ENCODE peak calls at places on chromosomes 5 and 9, in seven cellular contexts. One of them, this sample, is unnamed.

GRCh38 chr5:129204525-129204924 is 110.0 kb downstream of the ISOC1 start:
- DNase-seq in caudate nucleus: no peak
- DNase-seq in activated naive CD8-positive, alpha-beta T cell treated with anti-CD3 and anti-CD28 coated beads for 36 hours: no peak
- DNase-seq in MCF 10A: no peak
- DNase-seq in left cardiac atrium: no peak
- DNase-seq in posterior cingulate gyrus: no peak
- DNase-seq in CD4-positive, alpha-beta T cell: no peak
- DNase-seq in this sample: no peak

GRCh38 chr5:149938791-149939358 is 5.7 kb downstream of the PDE6A start:
- DNase-seq in MCF 10A: peak; percentile 100
- DNase-seq in left cardiac atrium: no peak
- DNase-seq in posterior cingulate gyrus: no peak
- DNase-seq in caudate nucleus: no peak
- DNase-seq in CD4-positive, alpha-beta T cell: no peak
- DNase-seq in activated naive CD8-positive, alpha-beta T cell treated with anti-CD3 and anti-CD28 coated beads for 36 hours: no peak
- DNase-seq in this sample: no peak

GRCh38 chr5:132773114-132773513 is 3.9 kb downstream of the SEPTIN8 start:
- DNase-seq in CD4-positive, alpha-beta T cell: no peak
- DNase-seq in MCF 10A: no peak
- DNase-seq in activated naive CD8-positive, alpha-beta T cell treated with anti-CD3 and anti-CD28 coated beads for 36 hours: no peak
- DNase-seq in posterior cingulate gyrus: no peak
- DNase-seq in left cardiac atrium: no peak
- DNase-seq in caudate nucleus: no peak
- DNase-seq in this sample: no peak

GRCh38 chr9:112743216-112743835 is 7.2 kb upstream of the SNX30 start:
- DNase-seq in left cardiac atrium: no peak
- DNase-seq in caudate nucleus: no peak
- DNase-seq in posterior cingulate gyrus: no peak
- DNase-seq in activated naive CD8-positive, alpha-beta T cell treated with anti-CD3 and anti-CD28 coated beads for 36 hours: no peak
- DNase-seq in MCF 10A: no peak
- DNase-seq in CD4-positive, alpha-beta T cell: no peak
- DNase-seq in this sample: peak; percentile 39

GRCh38 chr9:36871606-36872005 is 162.5 kb downstream of the PAX5 start:
- DNase-seq in caudate nucleus: no peak
- DNase-seq in left cardiac atrium: no peak
- DNase-seq in CD4-positive, alpha-beta T cell: no peak
- DNase-seq in activated naive CD8-positive, alpha-beta T cell treated with anti-CD3 and anti-CD28 coated beads for 36 hours: no peak
- DNase-seq in posterior cingulate gyrus: no peak
- DNase-seq in MCF 10A: no peak
- DNase-seq in this sample: no peak

GRCh38 chr5:141692919-141693848 is 11.2 kb upstream of the ARAP3 start:
- DNase-seq in activated naive CD8-positive, alpha-beta T cell treated with anti-CD3 and anti-CD28 coated beads for 36 hours: peak; percentile 64
- DNase-seq in left cardiac atrium: no peak
- DNase-seq in caudate nucleus: peak; percentile 47
- DNase-seq in MCF 10A: peak; percentile 50
- DNase-seq in posterior cingulate gyrus: peak; percentile 84
- DNase-seq in CD4-positive, alpha-beta T cell: peak; percentile 54
- DNase-seq in this sample: no peak

GRCh38 chr9:133348763-133349573 is 950 bp downstream of the RPL7A start:
- DNase-seq in activated naive CD8-positive, alpha-beta T cell treated with anti-CD3 and anti-CD28 coated beads for 36 hours: no peak
- DNase-seq in CD4-positive, alpha-beta T cell: no peak
- DNase-seq in left cardiac atrium: no peak
- DNase-seq in MCF 10A: no peak
- DNase-seq in posterior cingulate gyrus: no peak
- DNase-seq in caudate nucleus: no peak
- DNase-seq in this sample: no peak

GRCh38 chr9:83062011-83062652 is 810 bp downstream of the RASEF start:
- DNase-seq in MCF 10A: peak; percentile 68
- DNase-seq in activated naive CD8-positive, alpha-beta T cell treated with anti-CD3 and anti-CD28 coated beads for 36 hours: no peak
- DNase-seq in caudate nucleus: no peak
- DNase-seq in left cardiac atrium: peak; percentile 25
- DNase-seq in posterior cingulate gyrus: no peak
- DNase-seq in CD4-positive, alpha-beta T cell: no peak
- DNase-seq in this sample: no peak

GRCh38 chr9:132412089-132412488 is 2.1 kb downstream of the CFAP77 start:
- DNase-seq in MCF 10A: peak; percentile 18
- DNase-seq in activated naive CD8-positive, alpha-beta T cell treated with anti-CD3 and anti-CD28 coated beads for 36 hours: peak; percentile 38
- DNase-seq in caudate nucleus: no peak
- DNase-seq in left cardiac atrium: no peak
- DNase-seq in CD4-positive, alpha-beta T cell: no peak
- DNase-seq in posterior cingulate gyrus: no peak
- DNase-seq in this sample: no peak

GRCh38 chr5:65823174-65823573 is 101.2 kb downstream of the NLN start:
- DNase-seq in caudate nucleus: no peak
- DNase-seq in MCF 10A: no peak
- DNase-seq in activated naive CD8-positive, alpha-beta T cell treated with anti-CD3 and anti-CD28 coated beads for 36 hours: no peak
- DNase-seq in posterior cingulate gyrus: no peak
- DNase-seq in left cardiac atrium: no peak
- DNase-seq in CD4-positive, alpha-beta T cell: no peak
- DNase-seq in this sample: no peak

GRCh38 chr9:133731876-133732321 is 6.3 kb downstream of the SARDH start:
- DNase-seq in posterior cingulate gyrus: peak; percentile 57
- DNase-seq in left cardiac atrium: peak; percentile 36
- DNase-seq in CD4-positive, alpha-beta T cell: no peak
- DNase-seq in caudate nucleus: no peak
- DNase-seq in MCF 10A: peak; percentile 59
- DNase-seq in activated naive CD8-positive, alpha-beta T cell treated with anti-CD3 and anti-CD28 coated beads for 36 hours: no peak
- DNase-seq in this sample: no peak

GRCh38 chr9:4126996-4127395 is 172.9 kb downstream of the GLIS3 start:
- DNase-seq in activated naive CD8-positive, alpha-beta T cell treated with anti-CD3 and anti-CD28 coated beads for 36 hours: no peak
- DNase-seq in caudate nucleus: no peak
- DNase-seq in MCF 10A: no peak
- DNase-seq in left cardiac atrium: no peak
- DNase-seq in CD4-positive, alpha-beta T cell: no peak
- DNase-seq in posterior cingulate gyrus: no peak
- DNase-seq in this sample: no peak

GRCh38 chr9:136438548-136438908 is 1.1 kb downstream of the INPP5E start:
- DNase-seq in posterior cingulate gyrus: no peak
- DNase-seq in CD4-positive, alpha-beta T cell: no peak
- DNase-seq in left cardiac atrium: no peak
- DNase-seq in caudate nucleus: no peak
- DNase-seq in activated naive CD8-positive, alpha-beta T cell treated with anti-CD3 and anti-CD28 coated beads for 36 hours: no peak
- DNase-seq in MCF 10A: peak; percentile 18
- DNase-seq in this sample: peak; percentile 39

GRCh38 chr5:171340491-171340890 is 31.4 kb downstream of the TLX3 start:
- DNase-seq in caudate nucleus: no peak
- DNase-seq in posterior cingulate gyrus: no peak
- DNase-seq in activated naive CD8-positive, alpha-beta T cell treated with anti-CD3 and anti-CD28 coated beads for 36 hours: no peak
- DNase-seq in MCF 10A: no peak
- DNase-seq in CD4-positive, alpha-beta T cell: no peak
- DNase-seq in left cardiac atrium: no peak
- DNase-seq in this sample: no peak

GRCh38 chr9:124371183-124371582 is 44.1 kb downstream of the PSMB7 start:
- DNase-seq in left cardiac atrium: no peak
- DNase-seq in posterior cingulate gyrus: no peak
- DNase-seq in activated naive CD8-positive, alpha-beta T cell treated with anti-CD3 and anti-CD28 coated beads for 36 hours: no peak
- DNase-seq in caudate nucleus: no peak
- DNase-seq in CD4-positive, alpha-beta T cell: no peak
- DNase-seq in MCF 10A: peak; percentile 75
- DNase-seq in this sample: no peak

GRCh38 chr5:107129051-107129450 is 541.7 kb downstream of the EFNA5 start:
- DNase-seq in MCF 10A: peak; percentile 46
- DNase-seq in CD4-positive, alpha-beta T cell: no peak
- DNase-seq in left cardiac atrium: no peak
- DNase-seq in caudate nucleus: no peak
- DNase-seq in activated naive CD8-positive, alpha-beta T cell treated with anti-CD3 and anti-CD28 coated beads for 36 hours: no peak
- DNase-seq in posterior cingulate gyrus: no peak
- DNase-seq in this sample: no peak

GRCh38 chr5:140630296-140630695 is 2.7 kb downstream of the CD14 start:
- DNase-seq in caudate nucleus: no peak
- DNase-seq in left cardiac atrium: no peak
- DNase-seq in MCF 10A: peak; percentile 73
- DNase-seq in CD4-positive, alpha-beta T cell: no peak
- DNase-seq in posterior cingulate gyrus: no peak
- DNase-seq in activated naive CD8-positive, alpha-beta T cell treated with anti-CD3 and anti-CD28 coated beads for 36 hours: no peak
- DNase-seq in this sample: no peak